ENCODE peak calls at places on chromosome 17, in eight cellular contexts. X is heart left ventricle, O is neuronal stem cell, L is prostate gland, U is upper lobe of right lung, M is fibroblast of lung, B is ovary, C is Karpas-422. Y is an unnamed sample. For H3K27me3, the result is how much of the 10 kb centered on the place peaks cover.

GRCh38 chr17:81552244-81553017 is at the start of gene FAAP100:
- DNase-seq in L (peak), X (peak), C (peak), M (peak), O (peak), B (peak), U (peak), Y (peak)

GRCh38 chr17:238071-238963 is 56.9 kb upstream of the DOC2B start:
- DNase-seq in U (peak), O (no peak), L (no peak), M (no peak), B (peak), C (peak), X (peak), Y (peak)

GRCh38 chr17:73750975-73751374 is 106.7 kb upstream of the SDK2 start:
- DNase-seq in L (no peak), B (no peak), O (no peak), U (no peak), C (no peak), M (no peak), X (no peak), Y (no peak)

GRCh38 chr17:52170963-52171572 is 12.6 kb upstream of the CA10 start:
- DNase-seq in M (no peak), O (peak), L (peak), C (peak), B (no peak), X (no peak), U (no peak), Y (no peak)

GRCh38 chr17:17206913-17207368 is 808 bp upstream of the PLD6 start:
- DNase-seq in M (no peak), O (no peak), U (no peak), X (no peak), L (no peak), C (no peak), B (no peak), Y (no peak)

GRCh38 chr17:27980035-27980434 is 62.4 kb upstream of the NLK start:
- DNase-seq in X (no peak), M (peak), U (no peak), L (no peak), B (no peak), C (no peak), O (no peak), Y (no peak)

GRCh38 chr17:65142247-65142646 is 5.1 kb downstream of the RGS9 start:
- DNase-seq in M (no peak), X (no peak), B (no peak), L (no peak), C (no peak), U (no peak), O (no peak), Y (no peak)

GRCh38 chr17:69764137-69764536 is 310.9 kb upstream of the KCNJ16 start:
- DNase-seq in O (no peak), C (no peak), B (no peak), X (no peak), M (no peak), U (no peak), L (no peak), Y (no peak)

GRCh38 chr17:59502800-59503199 is 62.6 kb upstream of the DHX40 start:
- DNase-seq in C (no peak), U (no peak), X (no peak), M (no peak), L (no peak), O (no peak), B (no peak), Y (no peak)

GRCh38 chr17:29766796-29767327 is 144.2 kb upstream of the CORO6 start:
- DNase-seq in X (no peak), O (no peak), C (no peak), L (no peak), M (no peak), B (no peak), U (no peak), Y (no peak)

GRCh38 chr17:46044286-46044928 is 45.4 kb downstream of the STH start:
- DNase-seq in B (peak), X (peak), M (peak), C (peak), U (no peak), L (peak), O (peak), Y (no peak)

GRCh38 chr17:10172241-10172741 is 26.1 kb downstream of the GAS7 start:
- DNase-seq in O (no peak), M (no peak), L (no peak), C (peak), B (no peak), U (no peak), X (no peak), Y (no peak)

GRCh38 chr17:27457731-27458523 is 1.7 kb downstream of the KSR1 start:
- DNase-seq in L (no peak), C (no peak), O (peak), X (no peak), B (no peak), M (no peak), U (no peak), Y (no peak)

GRCh38 chr17:62984801-62985200 is 18.8 kb downstream of the TANC2 start:
- DNase-seq in O (no peak), U (no peak), M (peak), B (no peak), L (no peak), C (no peak), X (no peak), Y (no peak)

DNA sequence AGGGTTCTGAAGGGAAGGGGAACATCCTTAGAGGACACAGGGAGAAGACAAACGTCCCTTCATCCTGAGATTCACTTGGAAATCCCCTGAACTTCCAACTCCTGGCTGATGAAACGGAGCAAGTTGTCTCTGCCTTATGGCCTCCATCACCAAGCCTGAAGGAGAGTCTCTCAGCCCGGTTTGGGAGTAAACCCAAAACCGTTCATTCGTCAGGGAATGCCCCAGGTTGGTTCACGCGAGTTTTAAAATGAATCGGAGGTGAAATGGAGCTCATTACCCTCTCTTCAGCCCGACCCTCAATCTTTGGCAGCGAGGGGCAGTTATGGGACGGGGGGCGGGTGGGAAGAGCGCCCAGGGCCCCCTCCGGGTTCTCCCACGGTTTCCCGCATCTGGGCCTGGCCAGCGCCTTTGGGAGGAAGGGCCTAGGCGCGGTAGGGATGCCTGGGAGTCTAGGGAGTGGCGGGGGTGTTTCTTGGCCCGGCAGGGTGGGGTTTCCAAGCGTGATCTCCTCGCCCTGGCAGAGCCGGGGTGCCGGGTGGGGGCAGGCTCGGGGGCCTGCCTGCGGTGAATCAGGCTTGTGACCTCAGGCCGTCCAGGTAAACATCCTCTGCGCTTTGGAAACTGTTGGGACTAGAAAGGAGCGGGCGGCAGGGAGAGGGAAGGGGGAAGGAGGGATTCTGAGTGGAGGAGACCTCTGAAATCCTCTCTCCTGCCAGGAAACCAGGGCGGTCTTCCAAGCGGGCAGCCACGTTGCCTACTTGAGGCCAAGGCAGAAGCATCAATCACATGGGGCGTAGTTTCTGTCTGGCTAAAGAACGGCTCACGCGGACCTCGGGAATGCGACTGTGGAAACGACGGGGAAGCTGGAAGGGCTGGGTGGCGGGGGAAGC is 24.1 kb upstream of the HOXB13 start:
- DNase-seq in L (peak), O (no peak), B (no peak), X (no peak), M (no peak), C (no peak), U (peak), Y (no peak)
- H3K27me3 ChIP-seq in L (under half), O (half or more), B (under half), X (half or more), M (half or more), C (under half), U (half or more), Y (half or more)

GRCh38 chr17:50556803-50557202 is 3.7 kb upstream of the CACNA1G start:
- DNase-seq in X (peak), L (no peak), M (no peak), B (no peak), U (no peak), C (no peak), O (no peak), Y (no peak)
- H3K27me3 ChIP-seq in X (under half), L (under half), M (under half), B (under half), U (under half), C (under half), O (under half), Y (under half)

GRCh38 chr17:48492401-48493298 is 38.2 kb downstream of the HOXB1 start:
- DNase-seq in X (peak), B (peak), C (peak), L (peak), M (peak), U (peak), O (no peak), Y (no peak)
- H3K27me3 ChIP-seq in X (under half), B (under half), C (under half), L (under half), M (under half), U (under half), O (under half), Y (under half)

DNA sequence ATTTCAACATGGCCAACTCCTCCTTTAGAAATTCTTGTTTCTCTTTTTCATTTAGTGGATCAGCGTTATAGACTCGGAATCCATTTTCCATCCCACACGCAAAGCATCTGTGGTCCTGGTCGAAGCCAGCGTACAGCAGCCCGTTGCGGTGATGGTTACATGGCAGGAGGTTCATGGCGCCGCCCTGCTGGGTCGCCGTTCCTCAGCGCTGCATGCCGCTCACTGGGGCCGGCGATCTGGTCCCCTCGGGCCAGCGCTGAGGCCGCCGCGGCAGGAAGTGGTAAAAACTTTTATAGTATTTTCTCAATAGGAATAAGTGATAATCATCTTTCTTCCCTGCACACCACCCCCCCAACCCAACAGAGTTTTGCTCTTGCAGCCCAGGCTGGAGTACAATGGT is 29.9 kb upstream of the RHOT1 start:
- DNase-seq in L (no peak), C (no peak), U (no peak), O (no peak), B (no peak), X (no peak), M (no peak), Y (no peak)
- H3K27me3 ChIP-seq in L (under half), C (under half), U (under half), O (under half), B (under half), X (under half), M (under half), Y (under half)

GRCh38 chr17:43350888-43351361 is 47.9 kb upstream of the ARL4D start:
- DNase-seq in X (no peak), O (no peak), B (no peak), M (no peak), C (no peak), U (no peak), L (no peak), Y (no peak)

GRCh38 chr17:43352579-43352978 is 46.2 kb upstream of the ARL4D start:
- DNase-seq in U (no peak), M (no peak), X (no peak), L (no peak), C (no peak), B (no peak), O (no peak), Y (no peak)

GRCh38 chr17:43351686-43352085 is 47.1 kb upstream of the ARL4D start:
- DNase-seq in C (no peak), X (no peak), M (no peak), O (no peak), U (no peak), L (no peak), B (no peak), Y (no peak)

GRCh38 chr17:43356450-43356849 is 42.3 kb upstream of the ARL4D start:
- DNase-seq in U (no peak), L (no peak), C (no peak), B (no peak), M (peak), X (no peak), O (no peak), Y (no peak)

GRCh38 chr17:43353364-43353763 is 45.4 kb upstream of the ARL4D start:
- DNase-seq in B (no peak), C (no peak), M (no peak), X (no peak), O (no peak), U (no peak), L (no peak), Y (no peak)
- H3K27me3 ChIP-seq in B (under half), C (under half), M (under half), X (under half), O (under half), U (under half), L (under half), Y (under half)

Y was measured in ascending aorta.